ENCODE peak calls at places on chromosomes 11 and 22, in six cellular contexts. K, I, L, V, X and C are unnamed samples.

GRCh38 chr11:1831338-1832180 is 3.2 kb upstream of the SYT8 start:
- DNase-seq in I (no peak), V (no peak), X (no peak), L (no peak), K (no peak), C (no peak)

GRCh38 chr22:49028111-49028510 is 799.6 kb downstream of the BRD1 start:
- DNase-seq in K (no peak), I (no peak), L (no peak), V (no peak), X (no peak), C (no peak)

GRCh38 chr22:42179616-42180015 is 49.0 kb upstream of the CYP2D6 start:
- DNase-seq in K (no peak), I (no peak), V (peak), L (no peak), X (no peak), C (peak)

GRCh38 chr11:69513663-69514062 is 32.2 kb downstream of the LINC01488 start:
- DNase-seq in K (no peak), X (no peak), I (no peak), L (no peak), V (no peak), C (no peak)

GRCh38 chr11:126138636-126139540 is 72.6 kb downstream of the RPUSD4 start:
- DNase-seq in V (no peak), I (no peak), L (no peak), K (no peak), X (no peak), C (no peak)

GRCh38 chr22:26679003-26679629 is 21.7 kb downstream of the MIAT start:
- DNase-seq in I (peak), X (peak), K (peak), V (peak), L (peak), C (peak)

GRCh38 chr22:26589845-26590524 is at the start of gene TPST2:
- DNase-seq in L (peak), V (peak), I (peak), K (peak), X (no peak), C (peak)

GRCh38 chr11:73662445-73663157 is 16.2 kb downstream of the PLEKHB1 start:
- DNase-seq in I (no peak), X (no peak), L (no peak), V (no peak), K (no peak), C (peak)

GRCh38 chr22:45429921-45430775 is 16.7 kb downstream of the RIBC2 start:
- DNase-seq in V (no peak), I (no peak), K (no peak), L (no peak), X (no peak), C (no peak)

GRCh38 chr22:45887202-45888131 is 89.5 kb downstream of the WNT7B start:
- DNase-seq in V (no peak), I (no peak), X (no peak), L (no peak), K (no peak), C (no peak)

GRCh38 chr22:40036591-40037225 is 42.0 kb downstream of the FAM83F start:
- DNase-seq in I (peak), K (peak), V (peak), L (peak), X (no peak), C (peak)

GRCh38 chr22:44537016-44537936 is 39.2 kb upstream of the RTL6 start:
- DNase-seq in X (no peak), L (no peak), V (no peak), I (no peak), K (no peak), C (peak)

GRCh38 chr22:19110064-19110458 is 12.2 kb downstream of the DGCR2 start:
- DNase-seq in V (no peak), K (no peak), X (no peak), L (no peak), I (peak), C (no peak)

GRCh38 chr11:22338465-22338810 is 257 bp downstream of the SLC17A6 start:
- DNase-seq in X (no peak), V (no peak), L (no peak), I (peak), K (no peak), C (no peak)

GRCh38 chr11:8838248-8838647 is 72.7 kb upstream of the AKIP1 start:
- DNase-seq in K (no peak), X (no peak), I (no peak), L (no peak), V (peak), C (peak)

GRCh38 chr22:28187612-28188011 is 268.6 kb upstream of the PITPNB start:
- DNase-seq in K (no peak), V (no peak), L (no peak), I (peak), X (no peak), C (no peak)

GRCh38 chr11:25794804-25795203 is 537.1 kb upstream of the ANO3 start:
- DNase-seq in V (no peak), X (no peak), I (no peak), L (no peak), K (no peak), C (no peak)

GRCh38 chr11:109865558-109866186 is 227.5 kb upstream of the ZC3H12C start:
- DNase-seq in L (no peak), V (no peak), X (no peak), K (no peak), I (no peak), C (no peak)

GRCh38 chr22:29710922-29711593 is 8.7 kb upstream of the CABP7 start:
- DNase-seq in I (no peak), K (no peak), L (no peak), V (no peak), X (no peak), C (no peak)

GRCh38 chr11:88431675-88432341 is 94.3 kb upstream of the CTSC start:
- DNase-seq in V (no peak), K (no peak), X (no peak), I (no peak), L (peak), C (no peak)

GRCh38 chr11:67563354-67564114 is 20.1 kb upstream of the GSTP1 start:
- DNase-seq in V (peak), X (no peak), L (no peak), I (no peak), K (peak), C (peak)

GRCh38 chr11:17730137-17730536 is 4.4 kb upstream of the KCNC1 start:
- DNase-seq in X (no peak), K (no peak), L (no peak), I (no peak), V (no peak), C (no peak)

GRCh38 chr22:19169002-19169946 is 9.3 kb downstream of the SLC25A1 start:
- DNase-seq in X (no peak), K (no peak), I (peak), V (no peak), L (no peak), C (peak)

GRCh38 chr22:37208401-37209139 is 3.7 kb downstream of the SSTR3 start:
- DNase-seq in V (no peak), K (no peak), X (no peak), L (no peak), I (no peak), C (no peak)

GRCh38 chr11:118216621-118217526 is 7.9 kb downstream of the JAML start:
- DNase-seq in V (no peak), I (no peak), L (no peak), K (no peak), X (no peak), C (no peak)

GRCh38 chr11:69049490-69049867 is 747 bp downstream of the TPCN2 start:
- DNase-seq in K (no peak), I (no peak), V (no peak), X (no peak), L (no peak), C (no peak)

GRCh38 chr22:37274380-37274862 is 7.9 kb upstream of the CYTH4 start:
- DNase-seq in V (no peak), I (no peak), K (no peak), L (no peak), X (no peak), C (no peak)

GRCh38 chr22:35752833-35753189 is 35.1 kb downstream of the APOL5 start:
- DNase-seq in V (no peak), I (no peak), L (no peak), K (no peak), X (no peak), C (peak)

GRCh38 chr22:28882545-28882877 is 861 bp upstream of the ZNRF3 start:
- DNase-seq in I (no peak), K (peak), L (no peak), X (no peak), V (no peak), C (peak)

GRCh38 chr11:12085371-12086251 is 24.8 kb upstream of the MICAL2 start:
- DNase-seq in K (no peak), X (no peak), I (no peak), L (peak), V (no peak), C (peak)

GRCh38 chr22:30861131-30861530 is 107.4 kb downstream of the MORC2 start:
- DNase-seq in K (no peak), L (no peak), V (no peak), I (no peak), X (peak), C (no peak)

GRCh38 chr22:22848364-22848866 is 39.2 kb upstream of the IGLL5 start:
- DNase-seq in K (peak), V (peak), X (no peak), L (peak), I (peak), C (peak)

GRCh38 chr11:122791411-122791810 is 46.9 kb upstream of the CRTAM start:
- DNase-seq in I (no peak), L (no peak), X (no peak), K (no peak), V (peak), C (peak)

GRCh38 chr11:130671801-130672700 is 223.6 kb downstream of the ADAMTS15 start:
- DNase-seq in K (no peak), X (no peak), I (peak), L (no peak), V (peak), C (peak)

GRCh38 chr11:128686745-128687177 is 7.1 kb upstream of the FLI1 start:
- DNase-seq in V (peak), X (no peak), K (no peak), L (no peak), I (peak), C (peak)

GRCh38 chr22:40326905-40327735 is 19.2 kb upstream of the ADSL start:
- DNase-seq in K (no peak), L (no peak), V (peak), X (no peak), I (peak), C (peak)

GRCh38 chr11:113168358-113168757 is 146.0 kb upstream of the TTC12 start:
- DNase-seq in V (no peak), L (no peak), I (no peak), X (no peak), K (no peak), C (no peak)

DNA sequence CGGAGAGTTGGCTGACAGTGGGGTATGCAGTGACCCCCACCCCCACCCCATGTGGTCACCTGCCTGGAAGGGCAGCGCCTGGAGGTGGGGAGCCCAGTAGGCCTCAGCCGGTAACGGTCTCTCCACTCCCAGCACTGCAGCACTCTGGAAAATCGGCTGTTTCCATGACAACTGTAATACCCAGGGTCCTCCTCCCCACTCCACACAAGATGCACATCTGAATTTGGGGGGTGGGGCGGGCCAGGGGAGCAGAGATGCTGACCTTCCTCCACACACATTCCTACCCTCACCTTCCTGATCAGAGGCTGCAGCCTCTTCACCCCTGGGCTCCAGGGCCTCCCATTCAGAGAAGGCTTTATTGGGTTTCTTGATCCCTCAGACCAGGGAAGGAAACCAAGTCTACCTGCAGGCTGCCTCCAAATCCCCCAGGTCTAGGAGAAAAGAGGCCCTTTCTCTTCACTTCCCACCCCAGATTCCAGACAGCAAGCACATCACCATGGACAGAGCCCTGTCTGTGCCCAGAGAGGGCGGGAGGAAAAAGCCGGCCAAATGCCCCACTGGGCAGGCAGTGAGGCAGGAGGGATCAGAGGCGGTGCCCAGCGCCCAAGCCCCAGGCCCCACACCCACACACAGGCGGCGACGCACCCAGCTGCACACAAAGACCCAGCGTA is 46.5 kb downstream of the SLC22A12 start:
- DNase-seq in L (no peak), I (peak), X (no peak), V (no peak), K (no peak), C (peak)
- TF ChIP-seq EZH2 in L (no peak), I (no peak), X (no peak), V (no peak), K (no peak), C (no peak)

GRCh38 chr11:65390099-65390941 is 3.9 kb downstream of the FRMD8 start:
- DNase-seq in X (no peak), L (no peak), I (peak), V (no peak), K (no peak), C (peak)
- H3K4me3 ChIP-seq in X (no peak), L (no peak), I (no peak), V (no peak), K (no peak), C (peak)

GRCh38 chr22:43342347-43343261 is 568 bp downstream of the SCUBE1 start:
- DNase-seq in V (no peak), X (no peak), I (peak), L (no peak), K (no peak), C (no peak)
- TF ChIP-seq EZH2 in V (peak), X (no peak), I (peak), L (no peak), K (no peak), C (peak)

GRCh38 chr22:50191041-50191740 is 5.5 kb downstream of the TRABD start:
- DNase-seq in L (no peak), V (no peak), K (no peak), X (no peak), I (no peak), C (no peak)

GRCh38 chr22:50189849-50190181 is 4.1 kb downstream of the TRABD start:
- DNase-seq in L (no peak), K (no peak), I (no peak), X (no peak), V (peak), C (no peak)

GRCh38 chr22:50188356-50188755 is 2.6 kb downstream of the TRABD start:
- DNase-seq in L (no peak), X (no peak), V (no peak), K (no peak), I (no peak), C (no peak)

GRCh38 chr22:50190182-50190951 is 4.7 kb downstream of the TRABD start:
- DNase-seq in I (peak), L (no peak), V (peak), X (no peak), K (peak), C (peak)

GRCh38 chr22:50189184-50189848 is 3.6 kb downstream of the TRABD start:
- DNase-seq in V (no peak), X (no peak), I (no peak), K (no peak), L (no peak), C (no peak)
- H3K4me3 ChIP-seq in V (no peak), X (no peak), I (no peak), K (peak), L (no peak), C (no peak)